ENCODE peak calls at places on chromosomes 5 and 9, in eight cellular contexts. Y, O, V, B, A, U, Q and R are unnamed samples.

GRCh38 chr9:136690104-136690840 is 3.0 kb upstream of the AGPAT2 start:
- DNase-seq in A (no peak), Y (no peak), V (no peak), B (no peak), Q (no peak), O (no peak), U (no peak), R (no peak)

GRCh38 chr9:38044706-38045105 is 24.3 kb downstream of the SHB start:
- DNase-seq in Q (no peak), A (no peak), U (no peak), V (no peak), Y (no peak), B (no peak), O (no peak), R (no peak)

GRCh38 chr9:94534901-94535300 is 20.0 kb upstream of the PCAT7 start:
- DNase-seq in U (no peak), V (no peak), B (no peak), A (no peak), Y (no peak), Q (no peak), O (no peak), R (no peak)

GRCh38 chr5:168066536-168067208 is 224.8 kb upstream of the WWC1 start:
- DNase-seq in V (no peak), B (no peak), O (no peak), U (no peak), Y (no peak), A (no peak), Q (no peak), R (no peak)

GRCh38 chr5:179229331-179229761 is 115.9 kb downstream of the ADAMTS2 start:
- DNase-seq in B (no peak), A (peak; percentile 40), V (peak; percentile 52), O (no peak), U (no peak), Y (no peak), Q (no peak), R (no peak)

GRCh38 chr5:179317411-179318192 is 27.7 kb downstream of the ADAMTS2 start:
- DNase-seq in V (peak; percentile 48), O (no peak), B (no peak), U (no peak), Q (no peak), A (peak; percentile 66), Y (no peak), R (no peak)

GRCh38 chr5:67577424-67577823 is 380.8 kb upstream of the CD180 start:
- DNase-seq in V (no peak), B (no peak), Q (no peak), A (no peak), Y (peak; percentile 86), O (no peak), U (no peak), R (no peak)

GRCh38 chr5:147565524-147565923 is 55.7 kb upstream of the DPYSL3 start:
- DNase-seq in Q (no peak), Y (peak; percentile 15), V (no peak), U (no peak), O (no peak), B (no peak), A (no peak), R (no peak)

GRCh38 chr5:127280494-127281220 is 9.9 kb upstream of the MEGF10 start:
- DNase-seq in O (no peak), Q (no peak), B (no peak), U (no peak), V (no peak), Y (peak; percentile 41), A (no peak), R (no peak)

GRCh38 chr5:154849791-154850201 is 607 bp downstream of the FAXDC2 start:
- DNase-seq in Y (no peak), Q (no peak), V (no peak), U (no peak), B (no peak), O (no peak), A (no peak), R (no peak)

GRCh38 chr5:14767942-14768837 is 103.4 kb downstream of the ANKH start:
- DNase-seq in U (no peak), A (no peak), B (no peak), V (no peak), Y (peak; percentile 97), O (no peak), Q (no peak), R (no peak)

GRCh38 chr5:78367318-78367991 is 7.0 kb downstream of the SCAMP1 start:
- DNase-seq in A (no peak), O (no peak), U (no peak), B (no peak), Q (no peak), Y (peak; percentile 85), V (no peak), R (no peak)

GRCh38 chr5:31983851-31984250 is 190.3 kb downstream of the GOLPH3 start:
- DNase-seq in Y (no peak), O (no peak), A (no peak), V (no peak), U (no peak), B (no peak), Q (no peak), R (no peak)

GRCh38 chr5:41219655-41220269 is 6.4 kb upstream of the C6 start:
- DNase-seq in Q (no peak), O (no peak), U (no peak), Y (no peak), B (no peak), A (no peak), V (no peak), R (no peak)

GRCh38 chr9:130852801-130853200 is 17.7 kb downstream of the ABL1 start:
- DNase-seq in Y (no peak), Q (no peak), B (no peak), U (no peak), V (peak; percentile 14), O (no peak), A (no peak), R (no peak)

GRCh38 chr9:95105519-95106287 is 211.8 kb downstream of the FANCC start:
- DNase-seq in B (no peak), O (no peak), Q (no peak), A (no peak), V (no peak), U (no peak), Y (no peak), R (no peak)

GRCh38 chr5:125148076-125148475 is 401.6 kb upstream of the ZNF608 start:
- DNase-seq in B (no peak), U (no peak), Q (no peak), A (no peak), Y (no peak), V (no peak), O (no peak), R (no peak)

GRCh38 chr9:131587906-131588305 is 42.6 kb downstream of the PRRT1B start:
- DNase-seq in A (no peak), V (no peak), O (no peak), Y (no peak), B (no peak), U (no peak), Q (no peak), R (no peak)